ENCODE peak calls at places on chromosome 10, in five cellular contexts. One of them, this sample, is unnamed. For H3K4me1, the result is how much of the 10 kb centered on the place peaks cover.

GRCh38 chr10:58963101-58963534 is 213.3 kb upstream of the PHYHIPL start:
- DNase-seq in prostate gland: no peak
- DNase-seq in CD8-positive, alpha-beta memory T cell: no peak
- DNase-seq in tibial nerve: no peak
- DNase-seq in left lung: no peak
- DNase-seq in this sample: no peak

GRCh38 chr10:65194131-65194530 is 1672.9 kb downstream of the REEP3 start:
- DNase-seq in prostate gland: no peak
- DNase-seq in CD8-positive, alpha-beta memory T cell: no peak
- DNase-seq in tibial nerve: no peak
- DNase-seq in left lung: no peak
- DNase-seq in this sample: no peak

GRCh38 chr10:128062331-128062730 is 63.9 kb downstream of the MKI67 start:
- DNase-seq in prostate gland: no peak
- DNase-seq in CD8-positive, alpha-beta memory T cell: no peak
- DNase-seq in tibial nerve: peak
- DNase-seq in left lung: no peak
- DNase-seq in this sample: no peak

GRCh38 chr10:28326516-28327493 is 23.9 kb upstream of the MPP7 start:
- DNase-seq in prostate gland: peak
- DNase-seq in CD8-positive, alpha-beta memory T cell: no peak
- DNase-seq in tibial nerve: no peak
- DNase-seq in left lung: no peak
- DNase-seq in this sample: no peak

GRCh38 chr10:15585303-15585715 is 134.4 kb downstream of the ITGA8 start:
- DNase-seq in prostate gland: peak
- DNase-seq in CD8-positive, alpha-beta memory T cell: no peak
- DNase-seq in tibial nerve: peak
- DNase-seq in left lung: no peak
- DNase-seq in this sample: no peak

GRCh38 chr10:110932505-110933180 is 13.2 kb downstream of the SHOC2 start:
- DNase-seq in prostate gland: no peak
- DNase-seq in CD8-positive, alpha-beta memory T cell: no peak
- DNase-seq in tibial nerve: no peak
- DNase-seq in left lung: no peak
- DNase-seq in this sample: no peak

GRCh38 chr10:89921422-89921821 is 220.0 kb downstream of the KIF20B start:
- DNase-seq in prostate gland: no peak
- DNase-seq in CD8-positive, alpha-beta memory T cell: no peak
- DNase-seq in tibial nerve: no peak
- DNase-seq in left lung: no peak
- DNase-seq in this sample: no peak

GRCh38 chr10:130550952-130551674 is 414.9 kb downstream of the GLRX3 start:
- DNase-seq in prostate gland: no peak
- DNase-seq in CD8-positive, alpha-beta memory T cell: no peak
- DNase-seq in tibial nerve: no peak
- DNase-seq in left lung: peak
- DNase-seq in this sample: no peak

GRCh38 chr10:44911081-44911540 is at the start of gene TMEM72:
- DNase-seq in prostate gland: no peak
- DNase-seq in CD8-positive, alpha-beta memory T cell: no peak
- DNase-seq in tibial nerve: no peak
- DNase-seq in left lung: peak
- DNase-seq in this sample: no peak

GRCh38 chr10:131928248-131929095 is 27.7 kb downstream of the PPP2R2D start:
- DNase-seq in prostate gland: no peak
- DNase-seq in CD8-positive, alpha-beta memory T cell: no peak
- DNase-seq in tibial nerve: no peak
- DNase-seq in left lung: no peak
- DNase-seq in this sample: no peak

GRCh38 chr10:91987397-91988037 is 63.9 kb downstream of the BTAF1 start:
- DNase-seq in prostate gland: no peak
- DNase-seq in CD8-positive, alpha-beta memory T cell: no peak
- DNase-seq in tibial nerve: no peak
- DNase-seq in left lung: no peak
- DNase-seq in this sample: no peak

GRCh38 chr10:5234106-5234877 is 37.7 kb downstream of the AKR1C4 start:
- DNase-seq in prostate gland: no peak
- DNase-seq in CD8-positive, alpha-beta memory T cell: no peak
- DNase-seq in tibial nerve: no peak
- DNase-seq in left lung: no peak
- DNase-seq in this sample: no peak

GRCh38 chr10:113044015-113044755 is 94.1 kb downstream of the TCF7L2 start:
- DNase-seq in prostate gland: no peak
- DNase-seq in CD8-positive, alpha-beta memory T cell: no peak
- DNase-seq in tibial nerve: no peak
- DNase-seq in left lung: no peak
- DNase-seq in this sample: no peak

GRCh38 chr10:85651507-85651902 is 715.1 kb downstream of the GRID1 start:
- DNase-seq in prostate gland: no peak
- DNase-seq in CD8-positive, alpha-beta memory T cell: no peak
- DNase-seq in tibial nerve: no peak
- DNase-seq in left lung: no peak
- DNase-seq in this sample: no peak

GRCh38 chr10:16779375-16779774 is 37.8 kb downstream of the RSU1 start:
- DNase-seq in prostate gland: peak
- DNase-seq in CD8-positive, alpha-beta memory T cell: no peak
- DNase-seq in tibial nerve: no peak
- DNase-seq in left lung: no peak
- DNase-seq in this sample: no peak

GRCh38 chr10:4807803-4808507 is 18.1 kb upstream of the AKR1E2 start:
- DNase-seq in prostate gland: no peak
- DNase-seq in CD8-positive, alpha-beta memory T cell: no peak
- DNase-seq in tibial nerve: no peak
- DNase-seq in left lung: no peak
- DNase-seq in this sample: no peak

GRCh38 chr10:23081156-23081833 is 14.1 kb upstream of the MSRB2 start:
- DNase-seq in prostate gland: peak
- DNase-seq in CD8-positive, alpha-beta memory T cell: no peak
- DNase-seq in tibial nerve: no peak
- DNase-seq in left lung: no peak
- DNase-seq in this sample: no peak

GRCh38 chr10:13458107-13458761 is 70.6 kb downstream of the BEND7 start:
- DNase-seq in prostate gland: no peak
- DNase-seq in CD8-positive, alpha-beta memory T cell: no peak
- DNase-seq in tibial nerve: no peak
- DNase-seq in left lung: no peak
- DNase-seq in this sample: no peak

GRCh38 chr10:79927111-79927828 is 21.6 kb downstream of the SFTPD start:
- DNase-seq in prostate gland: no peak
- DNase-seq in CD8-positive, alpha-beta memory T cell: no peak
- DNase-seq in tibial nerve: no peak
- DNase-seq in left lung: no peak
- DNase-seq in this sample: no peak

GRCh38 chr10:86968271-86968993 is at the start of gene ADIRF:
- DNase-seq in prostate gland: peak
- DNase-seq in CD8-positive, alpha-beta memory T cell: no peak
- DNase-seq in tibial nerve: peak
- DNase-seq in left lung: peak
- DNase-seq in this sample: no peak

GRCh38 chr10:7756360-7756992 is 31.3 kb downstream of the KIN start:
- DNase-seq in prostate gland: no peak
- DNase-seq in CD8-positive, alpha-beta memory T cell: no peak
- DNase-seq in tibial nerve: no peak
- DNase-seq in left lung: no peak
- DNase-seq in this sample: no peak

GRCh38 chr10:63421591-63421990 is 44.2 kb downstream of the JMJD1C start:
- DNase-seq in prostate gland: no peak
- DNase-seq in CD8-positive, alpha-beta memory T cell: no peak
- DNase-seq in tibial nerve: no peak
- DNase-seq in left lung: no peak
- DNase-seq in this sample: no peak

GRCh38 chr10:74118794-74119193 is 31.8 kb downstream of the AP3M1 start:
- DNase-seq in prostate gland: no peak
- DNase-seq in CD8-positive, alpha-beta memory T cell: no peak
- DNase-seq in tibial nerve: no peak
- DNase-seq in left lung: no peak
- DNase-seq in this sample: no peak

GRCh38 chr10:88226027-88226690 is 357.0 kb downstream of the RNLS start:
- DNase-seq in prostate gland: no peak
- DNase-seq in CD8-positive, alpha-beta memory T cell: no peak
- DNase-seq in tibial nerve: no peak
- DNase-seq in left lung: no peak
- DNase-seq in this sample: no peak

GRCh38 chr10:130409931-130410330 is 273.7 kb downstream of the GLRX3 start:
- DNase-seq in prostate gland: no peak
- DNase-seq in CD8-positive, alpha-beta memory T cell: no peak
- DNase-seq in tibial nerve: no peak
- DNase-seq in left lung: no peak
- DNase-seq in this sample: no peak

GRCh38 chr10:93080350-93081046 is 6.8 kb downstream of the CYP26A1 start:
- DNase-seq in prostate gland: no peak
- DNase-seq in CD8-positive, alpha-beta memory T cell: peak
- DNase-seq in tibial nerve: no peak
- DNase-seq in left lung: no peak
- DNase-seq in this sample: no peak

GRCh38 chr10:47383254-47384147 is 592 bp downstream of the ZNF488 start:
- DNase-seq in prostate gland: no peak
- DNase-seq in CD8-positive, alpha-beta memory T cell: no peak
- DNase-seq in tibial nerve: no peak
- DNase-seq in left lung: no peak
- DNase-seq in this sample: no peak

GRCh38 chr10:117370205-117370604 is 5.0 kb downstream of the PDZD8 start:
- DNase-seq in prostate gland: no peak
- DNase-seq in CD8-positive, alpha-beta memory T cell: no peak
- DNase-seq in tibial nerve: no peak
- DNase-seq in left lung: peak
- DNase-seq in this sample: no peak

GRCh38 chr10:4278161-4278560 is 493.2 kb upstream of the KLF6 start:
- DNase-seq in prostate gland: no peak
- DNase-seq in CD8-positive, alpha-beta memory T cell: no peak
- DNase-seq in tibial nerve: no peak
- DNase-seq in left lung: no peak
- DNase-seq in this sample: no peak

GRCh38 chr10:124142296-124142853 is 49.0 kb upstream of the CHST15 start:
- DNase-seq in prostate gland: no peak
- DNase-seq in CD8-positive, alpha-beta memory T cell: no peak
- DNase-seq in tibial nerve: no peak
- DNase-seq in left lung: no peak
- DNase-seq in this sample: no peak
- H3K4me1 ChIP-seq in prostate gland: under half
- H3K4me1 ChIP-seq in CD8-positive, alpha-beta memory T cell: under half
- H3K4me1 ChIP-seq in tibial nerve: under half
- H3K4me1 ChIP-seq in left lung: under half
- H3K4me1 ChIP-seq in this sample: under half

GRCh38 chr10:124042656-124043309 is 50.6 kb downstream of the CHST15 start:
- DNase-seq in prostate gland: peak
- DNase-seq in CD8-positive, alpha-beta memory T cell: no peak
- DNase-seq in tibial nerve: no peak
- DNase-seq in left lung: no peak
- DNase-seq in this sample: no peak

GRCh38 chr10:124045245-124045644 is 48.2 kb downstream of the CHST15 start:
- DNase-seq in prostate gland: no peak
- DNase-seq in CD8-positive, alpha-beta memory T cell: no peak
- DNase-seq in tibial nerve: no peak
- DNase-seq in left lung: no peak
- DNase-seq in this sample: no peak

GRCh38 chr10:124043310-124044142 is 49.9 kb downstream of the CHST15 start:
- DNase-seq in prostate gland: no peak
- DNase-seq in CD8-positive, alpha-beta memory T cell: no peak
- DNase-seq in tibial nerve: no peak
- DNase-seq in left lung: no peak
- DNase-seq in this sample: no peak

GRCh38 chr10:124045794-124046355 is 47.5 kb downstream of the CHST15 start:
- DNase-seq in prostate gland: no peak
- DNase-seq in CD8-positive, alpha-beta memory T cell: no peak
- DNase-seq in tibial nerve: no peak
- DNase-seq in left lung: no peak
- DNase-seq in this sample: no peak

GRCh38 chr10:124044143-124044862 is 49.1 kb downstream of the CHST15 start:
- DNase-seq in prostate gland: no peak
- DNase-seq in CD8-positive, alpha-beta memory T cell: no peak
- DNase-seq in tibial nerve: no peak
- DNase-seq in left lung: no peak
- DNase-seq in this sample: no peak
- H3K27ac ChIP-seq in prostate gland: no peak
- H3K27ac ChIP-seq in CD8-positive, alpha-beta memory T cell: no peak
- H3K27ac ChIP-seq in tibial nerve: no peak
- H3K27ac ChIP-seq in left lung: no peak
- H3K27ac ChIP-seq in this sample: peak

GRCh38 chr10:46026106-46026505 is 4.3 kb downstream of the NCOA4 start:
- DNase-seq in prostate gland: no peak
- DNase-seq in CD8-positive, alpha-beta memory T cell: no peak
- DNase-seq in tibial nerve: no peak
- DNase-seq in left lung: no peak
- DNase-seq in this sample: no peak

GRCh38 chr10:46020871-46021553 is 9.4 kb downstream of the NCOA4 start:
- DNase-seq in prostate gland: no peak
- DNase-seq in CD8-positive, alpha-beta memory T cell: no peak
- DNase-seq in tibial nerve: no peak
- DNase-seq in left lung: no peak
- DNase-seq in this sample: no peak

GRCh38 chr10:46028584-46029570 is 1.5 kb downstream of the NCOA4 start:
- DNase-seq in prostate gland: no peak
- DNase-seq in CD8-positive, alpha-beta memory T cell: no peak
- DNase-seq in tibial nerve: no peak
- DNase-seq in left lung: no peak
- DNase-seq in this sample: no peak

GRCh38 chr10:46022978-46023702 is 7.3 kb downstream of the NCOA4 start:
- DNase-seq in prostate gland: peak
- DNase-seq in CD8-positive, alpha-beta memory T cell: peak
- DNase-seq in tibial nerve: peak
- DNase-seq in left lung: peak
- DNase-seq in this sample: peak

DNA sequence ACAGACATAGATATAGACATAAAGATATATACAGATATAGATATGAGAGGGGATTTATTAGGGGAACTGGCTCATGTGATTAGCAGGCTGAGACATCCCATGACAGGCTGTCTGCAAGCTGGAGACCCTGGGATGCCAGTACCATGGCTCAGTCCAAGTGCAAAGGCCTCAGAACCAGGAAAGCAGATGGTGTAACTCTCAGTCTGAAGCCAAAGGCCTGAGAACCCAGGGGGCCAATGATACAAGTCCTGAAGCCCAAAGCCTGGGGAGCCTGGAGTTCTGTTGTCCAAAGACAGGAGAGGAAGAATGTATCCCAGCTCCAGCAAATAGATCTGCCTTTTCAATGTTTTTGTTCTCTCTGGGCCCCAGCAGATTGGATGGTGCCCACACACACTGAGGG is 5.5 kb downstream of the NCOA4 start:
- DNase-seq in prostate gland: no peak
- DNase-seq in CD8-positive, alpha-beta memory T cell: no peak
- DNase-seq in tibial nerve: no peak
- DNase-seq in left lung: no peak
- DNase-seq in this sample: no peak
- H3K4me1 ChIP-seq in prostate gland: under half
- H3K4me1 ChIP-seq in CD8-positive, alpha-beta memory T cell: half or more
- H3K4me1 ChIP-seq in tibial nerve: under half
- H3K4me1 ChIP-seq in left lung: under half
- H3K4me1 ChIP-seq in this sample: half or more

DNA sequence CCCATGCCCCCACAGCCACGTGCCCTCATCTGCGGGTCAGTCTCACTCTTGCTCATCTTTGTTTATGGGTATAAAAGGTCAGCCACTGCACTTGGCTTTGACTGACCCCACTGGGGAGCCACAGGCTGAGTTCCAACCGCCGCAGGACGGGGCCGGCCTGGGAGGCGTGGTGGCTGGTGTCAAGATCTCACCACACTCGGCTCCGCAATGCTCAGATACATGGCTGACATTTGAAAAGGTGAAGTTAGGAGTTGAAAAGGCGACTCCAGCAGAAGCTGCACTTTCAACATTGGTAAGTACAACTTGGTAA is 14.9 kb downstream of the TUBGCP2 start:
- DNase-seq in prostate gland: no peak
- DNase-seq in CD8-positive, alpha-beta memory T cell: no peak
- DNase-seq in tibial nerve: no peak
- DNase-seq in left lung: no peak
- DNase-seq in this sample: no peak
- H3K27ac ChIP-seq in prostate gland: no peak
- H3K27ac ChIP-seq in CD8-positive, alpha-beta memory T cell: no peak
- H3K27ac ChIP-seq in tibial nerve: peak
- H3K27ac ChIP-seq in left lung: no peak
- H3K27ac ChIP-seq in this sample: no peak

This sample was measured in esophagus squamous epithelium.